ENCODE peak calls at places on chromosomes 2 and 18, in nine cellular contexts. D, E, C, N, A, L, O, G and V are unnamed samples.

GRCh38 chr2:43220982-43221659 is 5.3 kb downstream of the ZFP36L2 start:
- DNase-seq in L (peak), O (peak), A (no peak), G (no peak), D (peak), E (no peak), C (no peak), N (no peak), V (no peak)

GRCh38 chr2:64192570-64193192 is 48.5 kb upstream of the PELI1 start:
- DNase-seq in N (no peak), L (peak), E (no peak), O (no peak), C (no peak), A (no peak), D (no peak), G (no peak), V (no peak)

GRCh38 chr2:129803067-129803466 is 176.4 kb upstream of the RAB6C start:
- DNase-seq in G (peak), N (no peak), L (no peak), A (no peak), C (no peak), E (peak), D (no peak), O (no peak), V (no peak)

GRCh38 chr2:83900859-83901258 is 558.2 kb downstream of the SUCLG1 start:
- DNase-seq in L (no peak), C (peak), A (no peak), G (no peak), N (no peak), O (no peak), D (no peak), E (no peak), V (peak)

GRCh38 chr2:217878865-217879595 is 123.8 kb downstream of the TNS1 start:
- DNase-seq in D (no peak), A (no peak), N (no peak), C (no peak), G (no peak), L (no peak), O (no peak), E (no peak), V (no peak)

GRCh38 chr2:30366199-30366691 is 80.8 kb upstream of the LCLAT1 start:
- DNase-seq in D (no peak), C (no peak), L (no peak), O (no peak), N (no peak), E (no peak), A (no peak), G (no peak), V (no peak)

GRCh38 chr18:10926565-10927194 is 222.7 kb downstream of the PIEZO2 start:
- DNase-seq in E (no peak), N (no peak), D (no peak), O (no peak), G (no peak), C (no peak), A (no peak), L (no peak), V (no peak)

GRCh38 chr2:218401834-218402370 is 2.2 kb downstream of the CTDSP1 start:
- DNase-seq in C (no peak), O (no peak), L (no peak), A (no peak), E (no peak), D (no peak), N (no peak), G (no peak), V (no peak)

GRCh38 chr2:102301867-102302362 is 9.4 kb upstream of the IL1RL1 start:
- DNase-seq in N (no peak), A (no peak), O (no peak), D (no peak), E (no peak), C (peak), L (peak), G (no peak), V (no peak)

GRCh38 chr2:45626387-45627010 is 15.4 kb upstream of the SRBD1 start:
- DNase-seq in E (peak), G (peak), D (no peak), A (no peak), O (no peak), C (no peak), L (no peak), N (no peak), V (no peak)

GRCh38 chr2:231245253-231246094 is 47.0 kb downstream of the ARMC9 start:
- DNase-seq in C (peak), O (no peak), D (no peak), A (no peak), L (no peak), N (no peak), G (no peak), E (no peak), V (no peak)

GRCh38 chr2:223744580-223744979 is 92.8 kb downstream of the AP1S3 start:
- DNase-seq in E (no peak), G (no peak), O (no peak), C (no peak), D (no peak), A (peak), N (no peak), L (no peak), V (no peak)

GRCh38 chr2:41934323-41935003 is 113.4 kb upstream of the PKDCC start:
- DNase-seq in D (no peak), O (no peak), G (no peak), A (peak), E (no peak), L (no peak), C (no peak), N (peak), V (no peak)

GRCh38 chr18:75735291-75735690 is 307.8 kb upstream of the SMIM21 start:
- DNase-seq in O (no peak), E (no peak), G (no peak), C (no peak), L (no peak), D (no peak), N (no peak), A (no peak), V (no peak)

GRCh38 chr2:178718988-178719387 is 88.2 kb downstream of the TTN start:
- DNase-seq in N (no peak), C (no peak), D (no peak), O (no peak), G (no peak), A (no peak), E (no peak), L (no peak), V (no peak)

GRCh38 chr18:30175061-30175574 is 867.4 kb downstream of the DSC3 start:
- DNase-seq in L (no peak), C (no peak), N (no peak), A (no peak), D (no peak), O (no peak), E (no peak), G (peak), V (no peak)

GRCh38 chr2:72089537-72089936 is 58.1 kb downstream of the CYP26B1 start:
- DNase-seq in N (no peak), D (no peak), E (no peak), G (no peak), L (no peak), C (no peak), O (no peak), A (no peak), V (no peak)

GRCh38 chr18:55534547-55534946 is 53.4 kb downstream of the TCF4 start:
- DNase-seq in G (no peak), D (no peak), C (no peak), N (no peak), O (no peak), A (no peak), L (no peak), E (no peak), V (no peak)

GRCh38 chr2:10733980-10734379 is 12.6 kb downstream of the ATP6V1C2 start:
- DNase-seq in A (no peak), C (no peak), L (no peak), O (no peak), E (no peak), N (no peak), D (no peak), G (no peak), V (no peak)

GRCh38 chr18:46250084-46250811 is 146.1 kb downstream of the HAUS1 start:
- DNase-seq in E (no peak), O (peak), N (no peak), A (peak), L (peak), G (peak), C (no peak), D (peak), V (no peak)

GRCh38 chr18:71443726-71444480 is 1100.2 kb downstream of the CBLN2 start:
- DNase-seq in G (no peak), N (no peak), E (no peak), L (no peak), D (no peak), A (peak), O (no peak), C (no peak), V (no peak)

GRCh38 chr2:98565286-98565860 is 42.9 kb downstream of the COA5 start:
- DNase-seq in O (no peak), L (no peak), A (no peak), C (no peak), N (no peak), E (no peak), G (no peak), D (no peak), V (no peak)

GRCh38 chr2:3449106-3449505 is 69.6 kb downstream of the TRAPPC12 start:
- DNase-seq in N (no peak), A (no peak), E (peak), G (no peak), C (no peak), L (no peak), O (no peak), D (peak), V (no peak)

GRCh38 chr2:43136862-43137261 is 89.5 kb downstream of the ZFP36L2 start:
- DNase-seq in O (no peak), G (no peak), A (no peak), L (no peak), C (no peak), D (no peak), N (no peak), E (no peak), V (no peak)